ENCODE peak calls at places on chromosomes 16 and 17, in four cellular contexts. J is kidney epithelial cell; F is cardiac fibroblast; P is naive thymus-derived CD4-positive, alpha-beta T cell. H is an unnamed sample.

GRCh38 chr17:17001076-17001777 is 29.3 kb upstream of the TNFRSF13B start:
- DNase-seq in J (no peak), F (no peak), P (no peak), H (no peak)

GRCh38 chr16:89720520-89720858 is 209 bp downstream of the VPS9D1 start:
- DNase-seq in J (no peak), F (no peak), P (no peak), H (no peak)

GRCh38 chr17:81151039-81151677 is 14.1 kb upstream of the PVALEF start:
- DNase-seq in J (no peak), F (no peak), P (no peak), H (no peak)

GRCh38 chr16:74568961-74569631 is 37.8 kb downstream of the GLG1 start:
- DNase-seq in J (no peak), F (peak), P (no peak), H (no peak)

GRCh38 chr17:66964930-66965800 is 658 bp downstream of the CACNG4 start:
- DNase-seq in J (no peak), F (no peak), P (peak), H (no peak)

GRCh38 chr16:17301593-17302135 is 169.1 kb downstream of the XYLT1 start:
- DNase-seq in J (no peak), F (no peak), P (no peak), H (no peak)

GRCh38 chr17:29243792-29244191 is 2.9 kb upstream of the CRYBA1 start:
- DNase-seq in J (no peak), F (peak), P (no peak), H (no peak)

GRCh38 chr16:50209548-50210265 is 56.6 kb downstream of the TENT4B start:
- DNase-seq in J (no peak), F (no peak), P (no peak), H (no peak)

GRCh38 chr16:88760424-88761142 is 24.4 kb downstream of the PIEZO1 start:
- DNase-seq in J (no peak), F (no peak), P (no peak), H (no peak)

GRCh38 chr17:28725166-28725659 is 820 bp downstream of the TLCD1 start:
- DNase-seq in J (no peak), F (peak), P (no peak), H (no peak)

DNA sequence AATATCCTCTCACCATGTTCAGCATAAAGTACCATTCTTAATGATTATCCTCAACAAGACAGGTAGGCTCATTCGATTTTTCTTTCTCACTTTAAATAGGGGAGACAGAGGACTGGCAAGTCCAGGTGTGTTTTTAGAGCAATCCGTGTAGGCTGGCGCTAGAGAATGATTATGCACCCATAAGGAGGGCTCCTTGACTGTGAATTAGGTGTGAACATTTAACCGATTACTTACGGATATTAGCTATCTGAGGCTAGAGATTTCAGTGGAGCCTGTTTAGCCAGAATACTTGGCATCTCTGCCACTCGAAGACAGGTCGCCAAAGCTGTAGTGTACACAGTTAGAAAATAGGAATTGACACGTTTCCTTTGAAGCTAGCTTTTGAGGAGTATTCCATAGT is 1.9 kb downstream of the SEC14L1 start:
- DNase-seq in J (no peak), F (no peak), P (no peak), H (no peak)
- H3K4me3 ChIP-seq in J (no peak), F (no peak), P (no peak), H (no peak)

GRCh38 chr17:40106089-40106759 is 5.8 kb upstream of the NR1D1 start:
- DNase-seq in J (no peak), F (no peak), P (no peak), H (no peak)

GRCh38 chr17:40107266-40107980 is 7.0 kb upstream of the NR1D1 start:
- DNase-seq in J (no peak), F (peak), P (no peak), H (no peak)

GRCh38 chr17:40109471-40109824 is 9.1 kb upstream of the NR1D1 start:
- DNase-seq in J (no peak), F (peak), P (no peak), H (no peak)

GRCh38 chr17:40104570-40105471 is 4.4 kb upstream of the NR1D1 start:
- DNase-seq in J (no peak), F (no peak), P (no peak), H (no peak)

GRCh38 chr17:40106760-40107265 is 6.4 kb upstream of the NR1D1 start:
- DNase-seq in J (no peak), F (no peak), P (no peak), H (no peak)
- H3K4me3 ChIP-seq in J (no peak), F (no peak), P (no peak), H (no peak)

GRCh38 chr17:41666336-41666680 is 22.4 kb upstream of the EIF1 start:
- DNase-seq in J (no peak), F (peak), P (peak), H (no peak)

GRCh38 chr17:41665566-41666335 is 22.9 kb upstream of the EIF1 start:
- DNase-seq in J (no peak), F (peak), P (peak), H (peak)

GRCh38 chr17:41663451-41664171 is 25.1 kb upstream of the EIF1 start:
- DNase-seq in J (no peak), F (no peak), P (no peak), H (no peak)

GRCh38 chr17:41664172-41664457 is 24.6 kb upstream of the EIF1 start:
- DNase-seq in J (no peak), F (no peak), P (no peak), H (no peak)

GRCh38 chr17:41664587-41665565 is 23.8 kb upstream of the EIF1 start:
- DNase-seq in J (no peak), F (no peak), P (no peak), H (no peak)
- H3K4me3 ChIP-seq in J (no peak), F (peak), P (peak), H (peak)

DNA sequence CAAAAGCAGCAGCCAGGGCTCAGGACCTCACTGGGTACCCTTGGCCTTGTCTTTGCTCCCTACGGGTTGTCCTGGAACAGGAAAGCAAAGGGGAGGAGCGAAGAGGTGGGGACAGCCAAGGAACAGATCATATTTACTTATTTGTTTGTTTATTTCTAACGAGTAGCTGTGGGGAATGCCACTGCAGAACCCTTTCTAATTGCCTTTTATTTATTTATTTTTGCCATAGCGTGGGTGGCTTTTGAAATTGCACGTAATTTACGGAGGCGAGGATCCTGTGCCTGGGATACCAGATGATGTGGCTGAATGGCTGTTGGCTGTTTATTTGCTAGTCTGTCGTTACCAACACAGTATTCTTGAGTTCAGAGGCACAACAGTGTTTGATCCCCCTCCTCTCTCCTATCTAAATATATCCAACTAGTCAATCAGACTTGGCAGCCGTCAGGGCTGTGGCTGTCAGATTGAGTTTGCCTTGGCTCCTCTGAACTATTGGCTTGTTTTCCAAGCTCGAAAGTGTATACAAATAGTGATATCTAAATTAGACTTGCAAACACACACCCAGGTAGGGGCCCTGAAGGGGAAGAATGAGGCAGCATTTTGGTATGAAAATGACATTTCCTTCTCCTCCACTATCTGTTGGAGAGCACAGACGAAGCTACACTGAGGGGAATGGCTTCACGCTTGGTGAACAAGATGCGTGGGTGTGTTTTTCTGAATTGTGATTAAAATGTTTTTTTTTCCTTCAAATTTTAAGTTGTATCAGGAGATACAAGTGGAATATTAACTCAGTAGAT is 110.4 kb downstream of the MSI2 start:
- DNase-seq in J (no peak), F (no peak), P (no peak), H (no peak)
- H3K4me3 ChIP-seq in J (no peak), F (no peak), P (no peak), H (no peak)

GRCh38 chr17:73902416-73903181 is 258.4 kb upstream of the SDK2 start:
- DNase-seq in J (no peak), F (no peak), P (no peak), H (no peak)
- H3K4me3 ChIP-seq in J (no peak), F (no peak), P (no peak), H (no peak)

GRCh38 chr16:66703359-66704215 is 7.0 kb upstream of the CMTM4 start:
- DNase-seq in J (no peak), F (no peak), P (no peak), H (no peak)

GRCh38 chr16:66701516-66701915 is 5.0 kb upstream of the CMTM4 start:
- DNase-seq in J (no peak), F (no peak), P (no peak), H (no peak)

GRCh38 chr16:66706506-66706880 is 9.9 kb upstream of the CMTM4 start:
- DNase-seq in J (no peak), F (peak), P (no peak), H (no peak)

GRCh38 chr16:66701061-66701460 is 4.5 kb upstream of the CMTM4 start:
- DNase-seq in J (no peak), F (peak), P (no peak), H (no peak)

DNA sequence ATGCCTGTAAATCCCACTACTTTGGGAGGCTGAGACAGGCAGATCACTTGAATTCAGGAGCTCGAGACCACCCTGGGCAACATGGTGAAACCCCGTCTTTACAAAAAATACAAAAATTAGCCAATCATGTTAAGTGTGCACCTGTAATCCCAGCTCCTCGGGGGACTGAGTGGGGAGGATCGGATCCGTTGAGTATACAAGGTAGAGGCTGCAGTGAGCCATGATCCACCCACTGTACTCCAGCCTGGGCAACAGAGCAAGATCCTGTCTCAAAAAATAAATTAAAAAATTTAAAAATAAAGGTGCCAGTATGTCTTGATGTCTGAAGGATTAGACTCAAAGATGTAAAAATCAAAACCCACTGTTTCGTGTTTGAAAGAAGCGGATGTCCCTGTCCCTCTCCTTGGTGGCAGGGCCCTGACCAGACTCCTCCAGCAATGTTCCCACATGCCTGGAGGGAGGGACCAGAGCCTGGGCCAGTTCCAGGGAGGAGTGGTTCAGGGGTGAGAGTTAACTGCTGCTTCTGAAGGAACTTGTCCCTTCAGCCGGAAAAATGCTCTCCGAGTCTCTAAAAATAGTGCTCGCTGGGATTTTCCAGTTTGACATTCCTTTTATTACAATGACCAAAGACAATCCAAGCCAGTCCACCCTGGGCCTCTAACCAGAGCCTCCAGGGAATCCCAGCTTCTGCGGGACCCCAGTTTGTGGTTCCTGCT is 9.4 kb upstream of the CMTM4 start:
- DNase-seq in J (no peak), F (peak), P (no peak), H (no peak)
- H3K4me3 ChIP-seq in J (no peak), F (no peak), P (no peak), H (no peak)

GRCh38 chr16:2023098-2023925 is 3.4 kb upstream of the NHERF2 start:
- DNase-seq in J (no peak), F (peak), P (peak), H (no peak)

GRCh38 chr16:2025251-2025650 is 1.5 kb upstream of the NHERF2 start:
- DNase-seq in J (no peak), F (no peak), P (no peak), H (no peak)

GRCh38 chr16:2022723-2023097 is 3.1 kb downstream of the NPW start:
- DNase-seq in J (no peak), F (no peak), P (peak), H (no peak)

GRCh38 chr16:2025878-2026460 is 733 bp upstream of the NHERF2 start:
- DNase-seq in J (no peak), F (no peak), P (no peak), H (no peak)

DNA sequence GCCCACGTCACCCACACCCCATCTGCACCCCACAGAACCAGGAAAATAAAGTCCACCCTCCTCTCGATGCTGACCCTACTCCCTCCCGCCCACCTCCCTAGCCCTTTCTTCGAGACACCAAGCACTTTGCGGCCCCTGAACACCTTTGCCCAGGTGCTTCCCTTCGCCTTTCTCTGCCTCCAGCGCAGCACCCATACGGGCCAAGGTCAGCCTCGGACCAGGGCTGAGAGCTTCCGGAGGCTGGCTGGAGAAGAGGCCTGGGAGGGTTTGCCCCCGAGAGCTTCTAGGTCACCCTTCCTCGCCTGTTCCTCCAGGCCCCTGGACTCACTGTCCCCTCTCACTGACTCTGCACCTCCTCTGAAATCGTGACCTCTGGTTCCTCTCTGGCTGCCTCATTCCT is 2.7 kb upstream of the NHERF2 start:
- DNase-seq in J (no peak), F (no peak), P (no peak), H (no peak)
- H3K4me3 ChIP-seq in J (no peak), F (no peak), P (no peak), H (no peak)

DNA sequence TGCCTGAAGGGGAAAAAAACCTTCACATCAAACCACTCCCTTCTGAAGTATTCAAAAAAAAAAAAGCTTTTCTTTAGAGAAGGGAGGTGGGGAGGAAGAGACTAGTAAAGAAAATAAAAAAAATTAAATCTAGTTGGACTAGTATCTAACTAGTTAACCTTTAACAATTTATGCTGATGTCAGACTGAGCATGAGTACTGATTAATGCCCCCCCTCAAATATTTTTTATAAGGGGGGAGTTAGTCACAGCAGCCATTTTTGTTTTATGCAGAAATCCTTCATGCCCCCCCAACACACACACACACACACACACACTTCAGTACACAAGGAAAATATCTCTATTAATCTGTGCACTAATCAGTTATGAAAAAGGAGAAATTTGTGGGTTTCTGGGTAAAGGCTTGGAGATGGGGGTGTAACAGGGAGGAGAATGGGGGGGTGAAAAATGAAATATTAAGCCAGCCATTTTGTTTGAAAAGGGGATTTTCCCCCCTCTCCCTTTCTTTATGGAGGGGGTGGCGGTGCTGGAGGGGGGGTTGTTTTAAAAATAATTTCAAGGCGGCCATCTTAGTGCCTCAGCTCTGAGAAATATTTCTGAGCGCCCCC is 4.7 kb upstream of the CHD3 start:
- DNase-seq in J (no peak), F (peak), P (no peak), H (no peak)
- H3K4me3 ChIP-seq in J (peak), F (peak), P (peak), H (peak)

GRCh38 chr17:78707923-78708322 is 74.2 kb downstream of the CYTH1 start:
- DNase-seq in J (no peak), F (no peak), P (no peak), H (no peak)
- H3K4me3 ChIP-seq in J (no peak), F (no peak), P (no peak), H (no peak)

H was measured in skeletal muscle cell.